ENCODE peak calls at places on chromosomes 12 and 14, in six cellular contexts. One of them, this sample, is unnamed.
A peak's percentile ranks its signal among the peaks of the same experiment; 100 is the strongest.

GRCh38 chr12:46752396-46752795 is 73.4 kb downstream of the SLC38A4 start:
- DNase-seq in T-helper 2 cell: no peak
- DNase-seq in HFF-Myc: no peak
- DNase-seq in GM04503: no peak
- DNase-seq in midbrain: no peak
- DNase-seq in ascending aorta: no peak
- DNase-seq in this sample: no peak

GRCh38 chr14:89519000-89519399 is 102.0 kb upstream of the FOXN3 start:
- DNase-seq in midbrain: no peak
- DNase-seq in GM04503: no peak
- DNase-seq in ascending aorta: no peak
- DNase-seq in HFF-Myc: no peak
- DNase-seq in T-helper 2 cell: no peak
- DNase-seq in this sample: no peak

GRCh38 chr12:6154730-6155459 is 30.4 kb upstream of the VWF start:
- DNase-seq in T-helper 2 cell: no peak
- DNase-seq in HFF-Myc: no peak
- DNase-seq in midbrain: no peak
- DNase-seq in GM04503: no peak
- DNase-seq in ascending aorta: no peak
- DNase-seq in this sample: no peak

GRCh38 chr14:46646796-46647195 is 4.8 kb downstream of the RPL10L start:
- DNase-seq in ascending aorta: no peak
- DNase-seq in T-helper 2 cell: no peak
- DNase-seq in midbrain: no peak
- DNase-seq in GM04503: no peak
- DNase-seq in HFF-Myc: no peak
- DNase-seq in this sample: no peak

GRCh38 chr12:100234591-100235304 is 32.1 kb downstream of the DEPDC4 start:
- DNase-seq in midbrain: peak; percentile 56
- DNase-seq in GM04503: peak; percentile 21
- DNase-seq in ascending aorta: no peak
- DNase-seq in T-helper 2 cell: no peak
- DNase-seq in HFF-Myc: peak; percentile 26
- DNase-seq in this sample: peak; percentile 17

GRCh38 chr12:2638273-2639019 is 156.3 kb upstream of the FKBP4 start:
- DNase-seq in HFF-Myc: no peak
- DNase-seq in ascending aorta: no peak
- DNase-seq in T-helper 2 cell: no peak
- DNase-seq in GM04503: no peak
- DNase-seq in midbrain: no peak
- DNase-seq in this sample: no peak

GRCh38 chr12:76085159-76085868 is 829 bp upstream of the NAP1L1 start:
- DNase-seq in GM04503: no peak
- DNase-seq in ascending aorta: no peak
- DNase-seq in midbrain: no peak
- DNase-seq in HFF-Myc: no peak
- DNase-seq in T-helper 2 cell: no peak
- DNase-seq in this sample: no peak

GRCh38 chr14:73712540-73713141 is 1.5 kb downstream of the PNMA1 start:
- DNase-seq in GM04503: no peak
- DNase-seq in T-helper 2 cell: no peak
- DNase-seq in midbrain: peak; percentile 36
- DNase-seq in ascending aorta: no peak
- DNase-seq in HFF-Myc: no peak
- DNase-seq in this sample: no peak

GRCh38 chr14:86838363-86838762 is 1154.6 kb downstream of the GALC start:
- DNase-seq in ascending aorta: no peak
- DNase-seq in GM04503: no peak
- DNase-seq in midbrain: no peak
- DNase-seq in T-helper 2 cell: no peak
- DNase-seq in HFF-Myc: no peak
- DNase-seq in this sample: no peak

GRCh38 chr12:115090783-115091182 is 406.8 kb upstream of the TBX3 start:
- DNase-seq in midbrain: no peak
- DNase-seq in T-helper 2 cell: no peak
- DNase-seq in HFF-Myc: no peak
- DNase-seq in GM04503: no peak
- DNase-seq in ascending aorta: no peak
- DNase-seq in this sample: no peak

GRCh38 chr14:99395904-99396530 is 84.6 kb downstream of the SETD3 start:
- DNase-seq in T-helper 2 cell: no peak
- DNase-seq in midbrain: no peak
- DNase-seq in ascending aorta: no peak
- DNase-seq in GM04503: no peak
- DNase-seq in HFF-Myc: no peak
- DNase-seq in this sample: no peak

GRCh38 chr12:57005980-57006808 is at the start of gene ZBTB39:
- DNase-seq in T-helper 2 cell: peak; percentile 48
- DNase-seq in HFF-Myc: no peak
- DNase-seq in midbrain: peak; percentile 60
- DNase-seq in ascending aorta: no peak
- DNase-seq in GM04503: no peak
- DNase-seq in this sample: no peak

GRCh38 chr14:72863216-72864006 is 30.5 kb downstream of the DPF3 start:
- DNase-seq in T-helper 2 cell: no peak
- DNase-seq in GM04503: no peak
- DNase-seq in HFF-Myc: no peak
- DNase-seq in ascending aorta: no peak
- DNase-seq in midbrain: no peak
- DNase-seq in this sample: no peak

GRCh38 chr12:117599849-117600248 is 238.4 kb upstream of the NOS1 start:
- DNase-seq in GM04503: no peak
- DNase-seq in midbrain: no peak
- DNase-seq in HFF-Myc: no peak
- DNase-seq in T-helper 2 cell: no peak
- DNase-seq in ascending aorta: no peak
- DNase-seq in this sample: no peak

This sample was measured in Panc1.